ENCODE peak calls at places on chromosomes 4 and X, in four cellular contexts. V is stomach, K is transverse colon, O is small intestine. U is an unnamed sample.
A peak's percentile ranks its signal among the peaks of the same experiment; 100 is the strongest.

GRCh38 chr4:183987987-183988392 is 82.9 kb downstream of the STOX2 start:
- DNase-seq in V (peak; percentile 68), K (peak; percentile 61), O (peak; percentile 76), U (peak; percentile 86)

GRCh38 chrX:103373581-103373980 is 2.8 kb upstream of the BEX3 start:
- DNase-seq in V (no peak), K (no peak), O (no peak), U (no peak)

GRCh38 chrX:64975491-64975890 is 759 bp downstream of the ZC4H2 start:
- DNase-seq in V (peak; percentile 28), K (peak; percentile 26), O (peak; percentile 32), U (peak; percentile 26)

GRCh38 chr4:147003956-147004580 is 58.4 kb upstream of the TTC29 start:
- DNase-seq in V (no peak), K (no peak), O (no peak), U (no peak)

GRCh38 chr4:139984459-139984858 is 169.5 kb downstream of the MAML3 start:
- DNase-seq in V (no peak), K (no peak), O (no peak), U (no peak)

GRCh38 chr4:24137963-24138601 is 248.2 kb upstream of the PPARGC1A start:
- DNase-seq in V (peak; percentile 24), K (peak; percentile 73), O (peak; percentile 86), U (no peak)

GRCh38 chrX:54182194-54182863 is 725 bp downstream of the FAM120C start:
- DNase-seq in V (peak; percentile 65), K (peak; percentile 70), O (peak; percentile 57), U (peak; percentile 82)

GRCh38 chr4:108080752-108081151 is 88.0 kb downstream of the LEF1 start:
- DNase-seq in V (no peak), K (no peak), O (no peak), U (no peak)

GRCh38 chr4:71980976-71981375 is 50.8 kb upstream of the NPFFR2 start:
- DNase-seq in V (no peak), K (no peak), O (no peak), U (no peak)

GRCh38 chrX:42496239-42496638 is 281.7 kb downstream of the PPP1R2C start:
- DNase-seq in V (no peak), K (no peak), O (no peak), U (no peak)

GRCh38 chr4:44016582-44017421 is 431.8 kb downstream of the KCTD8 start:
- DNase-seq in V (no peak), K (no peak), O (no peak), U (no peak)

GRCh38 chr4:85127653-85128052 is 161.2 kb upstream of the WDFY3 start:
- DNase-seq in V (no peak), K (no peak), O (no peak), U (peak; percentile 40)

DNA sequence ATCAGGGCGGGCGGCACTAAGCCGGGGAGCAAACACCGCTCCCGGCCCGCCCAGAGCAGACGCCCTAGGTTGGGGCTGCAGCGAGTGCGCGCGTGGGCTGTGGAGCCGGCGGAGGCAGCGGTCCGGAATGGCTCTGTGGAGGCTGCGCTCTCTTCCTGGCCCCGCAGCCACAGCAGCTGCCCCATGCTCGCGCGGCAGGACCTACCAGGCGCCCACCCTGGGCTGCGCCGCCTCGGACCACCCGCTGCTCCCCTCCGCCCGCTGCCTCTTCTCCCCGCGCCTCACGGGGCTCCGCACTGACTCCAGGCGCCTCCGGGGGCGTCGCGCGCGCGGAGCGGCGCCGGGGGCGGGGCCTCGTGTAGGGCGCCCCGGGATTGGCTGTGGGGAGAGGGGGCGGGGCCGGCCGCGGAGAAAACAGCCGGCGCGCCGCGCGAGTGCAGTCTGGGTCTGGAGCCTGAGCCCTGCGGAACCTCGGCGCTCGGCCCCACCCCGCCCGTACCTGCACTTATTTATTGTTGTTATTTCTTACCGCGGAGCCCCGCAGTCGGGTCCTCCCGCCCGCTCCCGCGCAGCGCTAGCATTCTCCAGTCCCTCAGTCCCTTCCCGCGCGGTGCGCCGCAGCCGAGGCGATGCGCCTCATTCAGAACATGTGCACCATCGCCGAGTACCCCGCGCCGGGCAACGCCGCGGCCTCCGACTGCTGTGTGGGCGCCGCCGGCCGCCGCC is at the start of gene RASL11B:
- DNase-seq in V (peak; percentile 89), K (peak; percentile 84), O (peak; percentile 74), U (peak; percentile 91)
- H3K27ac ChIP-seq in V (peak within 1 kb of the TSS; percentile 92), K (peak within 1 kb of the TSS; percentile 55), O (no peak within 1 kb of the TSS), U (peak within 1 kb of the TSS; percentile 81)

DNA sequence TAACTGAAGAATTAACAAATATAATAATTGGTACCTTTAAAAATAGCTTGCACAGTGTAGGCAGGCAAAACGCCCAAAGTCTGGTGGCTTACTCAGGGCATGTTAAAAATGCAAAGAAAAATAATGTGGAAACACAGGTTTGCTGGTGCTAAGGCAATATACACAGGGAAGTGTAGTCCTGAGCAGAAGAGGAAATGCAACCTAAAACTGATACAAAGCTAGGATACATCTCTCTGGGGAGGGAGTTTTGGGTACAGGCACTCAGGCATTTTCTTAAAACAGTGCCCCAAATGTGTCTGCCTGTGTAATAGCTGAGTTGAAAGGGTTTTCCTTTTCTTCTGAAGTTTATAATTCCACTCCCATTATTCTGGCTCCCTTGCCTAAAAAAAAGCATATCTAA is 47.4 kb downstream of the TMPRSS11E start:
- DNase-seq in V (no peak), K (no peak), O (no peak), U (no peak)
- H3K4me3 ChIP-seq in V (no peak overlapping the region), K (no peak overlapping the region), O (no peak overlapping the region), U (no peak overlapping the region)

DNA sequence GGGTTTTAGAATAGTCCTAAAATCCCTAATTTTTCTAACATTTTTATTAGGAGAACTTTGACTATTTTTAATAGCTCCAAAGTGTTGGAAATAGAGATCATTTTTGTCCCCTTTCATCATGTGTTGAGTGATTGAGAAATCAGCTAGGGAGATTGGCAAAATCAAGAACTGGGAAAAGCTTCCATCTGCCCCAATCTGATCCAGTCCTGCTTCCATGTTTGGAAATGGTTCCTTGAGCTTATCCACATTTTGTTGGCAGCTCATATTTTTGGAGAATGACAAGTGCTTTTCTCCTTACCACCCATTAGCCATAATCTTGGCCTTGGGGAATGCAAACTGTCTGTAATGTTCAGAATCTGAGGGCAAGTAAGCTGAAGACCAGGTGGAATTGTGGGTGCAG is 73.9 kb downstream of the SYNPO2 start:
- DNase-seq in V (no peak), K (no peak), O (no peak), U (no peak)
- H3K27ac ChIP-seq in V (no peak overlapping the region), K (peak overlapping the region; percentile 34), O (no peak overlapping the region), U (no peak overlapping the region)

DNA sequence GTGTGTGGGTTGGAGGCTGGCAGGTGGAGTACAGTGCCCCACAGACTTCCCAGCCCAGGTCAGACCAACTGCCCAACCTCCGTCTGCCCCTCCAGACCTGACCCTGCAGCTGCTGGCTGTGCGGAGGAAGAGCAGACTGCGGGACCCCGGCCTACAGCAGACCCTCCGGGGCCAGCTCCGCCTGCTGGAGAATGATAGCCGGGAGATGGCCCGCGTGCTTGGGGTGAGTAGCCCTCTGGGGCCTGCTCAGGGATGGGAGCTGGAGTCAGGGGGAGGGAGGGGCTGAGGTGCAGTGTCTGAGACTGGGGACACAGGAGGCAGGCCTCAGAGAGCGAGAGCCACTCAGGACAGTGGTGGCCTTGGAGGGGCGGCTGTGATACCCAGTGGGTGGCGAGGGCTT is 13.5 kb downstream of the SH3TC1 start:
- DNase-seq in V (no peak), K (no peak), O (no peak), U (no peak)
- H3K4me3 ChIP-seq in V (no peak overlapping the region), K (no peak overlapping the region), O (no peak overlapping the region), U (no peak overlapping the region)

DNA sequence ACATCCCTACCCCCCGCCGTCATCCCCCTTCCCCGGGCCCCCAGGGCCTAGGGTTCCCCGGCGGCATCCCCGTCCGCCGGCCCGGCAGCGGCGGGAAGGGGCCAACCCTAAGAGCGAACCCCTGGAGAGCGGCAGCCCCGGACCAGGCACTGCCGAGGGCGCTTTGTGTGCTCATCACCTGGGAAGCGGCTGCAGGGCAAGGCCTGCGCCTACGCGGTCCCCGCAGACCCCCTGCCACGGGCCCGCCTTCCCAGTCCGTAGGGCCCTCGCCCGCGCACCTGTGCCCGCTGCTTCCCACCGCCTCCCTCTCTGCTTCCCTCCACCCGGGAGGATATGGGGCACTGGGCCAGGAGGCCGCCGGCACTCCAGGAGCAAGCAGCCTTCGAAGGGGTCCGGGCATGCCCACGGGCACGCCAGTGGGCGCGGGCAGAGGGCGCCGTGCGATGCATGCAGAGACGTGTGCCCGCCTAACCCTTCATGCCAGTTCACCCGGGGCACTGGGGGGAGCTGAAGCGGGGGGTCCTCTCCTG is 2.6 kb downstream of the FLNA start:
- DNase-seq in V (no peak), K (no peak), O (no peak), U (no peak)
- H3K27ac ChIP-seq in V (no peak overlapping the region), K (peak overlapping the region; percentile 95), O (peak overlapping the region; percentile 58), U (peak overlapping the region; percentile 44)

U was measured in testis.